ENCODE peak calls at places on chromosomes 6 and 20, in five cellular contexts. A is endothelial cell; V is stimulated activated CD8-positive, alpha-beta memory T cell treated with anti-CD3 and anti-CD28 coated beads, Interleukin-4, amount 100 ng/mL, for 48 hours; S is H7; W is substantia nigra. O is an unnamed sample.

GRCh38 chr6:45538636-45539035 is 160.9 kb upstream of the SUPT3H start:
- DNase-seq in A (no peak), V (no peak), S (no peak), W (no peak), O (no peak)

GRCh38 chr20:59802018-59802417 is 131.4 kb downstream of the SYCP2 start:
- DNase-seq in A (no peak), V (no peak), S (peak; percentile 1), W (no peak), O (peak; percentile 67)

GRCh38 chr6:127518710-127519468 is at the start of gene MTCL3:
- DNase-seq in A (peak; percentile 60), V (peak; percentile 79), S (peak; percentile 73), W (peak; percentile 4), O (no peak)

GRCh38 chr20:17917832-17918618 is 50.6 kb downstream of the SNX5 start:
- DNase-seq in A (no peak), V (no peak), S (no peak), W (no peak), O (no peak)

GRCh38 chr20:2305946-2306345 is 10.1 kb downstream of the TGM3 start:
- DNase-seq in A (no peak), V (no peak), S (no peak), W (no peak), O (no peak)

GRCh38 chr6:36201612-36202011 is 5.1 kb downstream of the BRPF3 start:
- DNase-seq in A (no peak), V (no peak), S (peak; percentile 3), W (no peak), O (no peak)

GRCh38 chr6:111880181-111880944 is 7.1 kb upstream of the FYN start:
- DNase-seq in A (no peak), V (no peak), S (no peak), W (no peak), O (no peak)

GRCh38 chr20:1509237-1509636 is 18.0 kb upstream of the SIRPB2 start:
- DNase-seq in A (peak; percentile 25), V (peak; percentile 33), S (no peak), W (no peak), O (no peak)

GRCh38 chr6:16966821-16967817 is 134.7 kb upstream of the STMND1 start:
- DNase-seq in A (no peak), V (no peak), S (no peak), W (no peak), O (no peak)

GRCh38 chr6:211856-212497 is 80.3 kb upstream of the DUSP22 start:
- DNase-seq in A (no peak), V (no peak), S (no peak), W (no peak), O (no peak)

GRCh38 chr20:4885877-4886276 is 115.4 kb downstream of the SLC23A2 start:
- DNase-seq in A (no peak), V (no peak), S (no peak), W (no peak), O (no peak)

GRCh38 chr6:7172605-7173185 is 64.9 kb downstream of the RREB1 start:
- DNase-seq in A (no peak), V (no peak), S (no peak), W (no peak), O (no peak)

GRCh38 chr20:51382111-51382985 is 160.2 kb downstream of the NFATC2 start:
- DNase-seq in A (no peak), V (no peak), S (no peak), W (no peak), O (no peak)

GRCh38 chr6:147567141-147567805 is 58.8 kb downstream of the SAMD5 start:
- DNase-seq in A (no peak), V (no peak), S (no peak), W (no peak), O (no peak)

GRCh38 chr6:147040521-147040920 is 163.7 kb upstream of the STXBP5 start:
- DNase-seq in A (no peak), V (no peak), S (no peak), W (no peak), O (no peak)

GRCh38 chr20:14583413-14583812 is 246.0 kb upstream of the FLRT3 start:
- DNase-seq in A (no peak), V (no peak), S (no peak), W (no peak), O (no peak)

GRCh38 chr6:155264704-155265320 is 999 bp downstream of the CLDN20 start:
- DNase-seq in A (no peak), V (no peak), S (no peak), W (no peak), O (no peak)

GRCh38 chr6:106146852-106147351 is 60.8 kb downstream of the PRDM1 start:
- DNase-seq in A (no peak), V (no peak), S (no peak), W (no peak), O (no peak)

GRCh38 chr6:82006027-82006738 is 241.4 kb downstream of the IBTK start:
- DNase-seq in A (peak; percentile 11), V (no peak), S (no peak), W (no peak), O (no peak)

GRCh38 chr6:136846046-136846445 is 23.7 kb downstream of the PEX7 start:
- DNase-seq in A (peak; percentile 35), V (peak; percentile 38), S (peak; percentile 36), W (no peak), O (no peak)

GRCh38 chr6:100300221-100300736 is 164.4 kb downstream of the SIM1 start:
- DNase-seq in A (no peak), V (no peak), S (no peak), W (no peak), O (no peak)

GRCh38 chr6:111381126-111381525 is 101.9 kb downstream of the REV3L start:
- DNase-seq in A (no peak), V (no peak), S (no peak), W (no peak), O (no peak)

GRCh38 chr6:68771426-68771825 is 136.3 kb downstream of the ADGRB3 start:
- DNase-seq in A (no peak), V (no peak), S (no peak), W (no peak), O (no peak)

O was measured in vagina.